ENCODE peak calls at places on chromosomes 12 and 14, in eight cellular contexts. One of them, this sample, is unnamed.

GRCh38 chr12:2477009-2477766 is 317.6 kb upstream of the FKBP4 start:
- DNase-seq in GM03348: no peak
- DNase-seq in endothelial cell of umbilical vein: no peak
- DNase-seq in left ventricle myocardium inferior: no peak
- DNase-seq in amniotic stem cell: no peak
- DNase-seq in foreskin fibroblast: no peak
- DNase-seq in T-helper 2 cell: no peak
- DNase-seq in naive thymus-derived CD8-positive, alpha-beta T cell: no peak
- DNase-seq in this sample: no peak

GRCh38 chr14:91573894-91574837 is 64.1 kb upstream of the PPP4R3A start:
- DNase-seq in foreskin fibroblast: peak
- DNase-seq in amniotic stem cell: peak
- DNase-seq in naive thymus-derived CD8-positive, alpha-beta T cell: peak
- DNase-seq in T-helper 2 cell: peak
- DNase-seq in endothelial cell of umbilical vein: peak
- DNase-seq in left ventricle myocardium inferior: peak
- DNase-seq in GM03348: peak
- DNase-seq in this sample: peak

GRCh38 chr14:62064741-62065323 is 302.6 kb downstream of the SNAPC1 start:
- DNase-seq in naive thymus-derived CD8-positive, alpha-beta T cell: no peak
- DNase-seq in foreskin fibroblast: no peak
- DNase-seq in endothelial cell of umbilical vein: no peak
- DNase-seq in left ventricle myocardium inferior: no peak
- DNase-seq in amniotic stem cell: no peak
- DNase-seq in GM03348: no peak
- DNase-seq in T-helper 2 cell: no peak
- DNase-seq in this sample: no peak

GRCh38 chr12:104733717-104734175 is 224.3 kb downstream of the SLC41A2 start:
- DNase-seq in naive thymus-derived CD8-positive, alpha-beta T cell: no peak
- DNase-seq in GM03348: no peak
- DNase-seq in endothelial cell of umbilical vein: no peak
- DNase-seq in amniotic stem cell: no peak
- DNase-seq in left ventricle myocardium inferior: no peak
- DNase-seq in T-helper 2 cell: peak
- DNase-seq in foreskin fibroblast: no peak
- DNase-seq in this sample: peak

GRCh38 chr14:60317609-60318008 is 68.6 kb downstream of the PPM1A start:
- DNase-seq in naive thymus-derived CD8-positive, alpha-beta T cell: no peak
- DNase-seq in GM03348: no peak
- DNase-seq in amniotic stem cell: no peak
- DNase-seq in foreskin fibroblast: no peak
- DNase-seq in endothelial cell of umbilical vein: peak
- DNase-seq in T-helper 2 cell: no peak
- DNase-seq in left ventricle myocardium inferior: no peak
- DNase-seq in this sample: no peak

GRCh38 chr12:12927211-12928079 is 24.5 kb downstream of the GPRC5D start:
- DNase-seq in GM03348: peak
- DNase-seq in amniotic stem cell: no peak
- DNase-seq in endothelial cell of umbilical vein: peak
- DNase-seq in left ventricle myocardium inferior: peak
- DNase-seq in naive thymus-derived CD8-positive, alpha-beta T cell: no peak
- DNase-seq in T-helper 2 cell: peak
- DNase-seq in foreskin fibroblast: no peak
- DNase-seq in this sample: peak

GRCh38 chr14:39264558-39264957 is 30.8 kb downstream of the MIA2 start:
- DNase-seq in endothelial cell of umbilical vein: no peak
- DNase-seq in left ventricle myocardium inferior: no peak
- DNase-seq in T-helper 2 cell: no peak
- DNase-seq in GM03348: no peak
- DNase-seq in naive thymus-derived CD8-positive, alpha-beta T cell: no peak
- DNase-seq in amniotic stem cell: no peak
- DNase-seq in foreskin fibroblast: no peak
- DNase-seq in this sample: no peak

GRCh38 chr12:47184813-47185212 is 105.1 kb upstream of the AMIGO2 start:
- DNase-seq in left ventricle myocardium inferior: no peak
- DNase-seq in T-helper 2 cell: no peak
- DNase-seq in GM03348: no peak
- DNase-seq in endothelial cell of umbilical vein: no peak
- DNase-seq in naive thymus-derived CD8-positive, alpha-beta T cell: no peak
- DNase-seq in amniotic stem cell: no peak
- DNase-seq in foreskin fibroblast: no peak
- DNase-seq in this sample: no peak

GRCh38 chr12:69131073-69131472 is 108.3 kb upstream of the CPSF6 start:
- DNase-seq in foreskin fibroblast: no peak
- DNase-seq in naive thymus-derived CD8-positive, alpha-beta T cell: no peak
- DNase-seq in T-helper 2 cell: no peak
- DNase-seq in amniotic stem cell: no peak
- DNase-seq in left ventricle myocardium inferior: no peak
- DNase-seq in endothelial cell of umbilical vein: no peak
- DNase-seq in GM03348: no peak
- DNase-seq in this sample: no peak

GRCh38 chr12:78002878-78003277 is 172.2 kb downstream of the NAV3 start:
- DNase-seq in left ventricle myocardium inferior: no peak
- DNase-seq in amniotic stem cell: no peak
- DNase-seq in T-helper 2 cell: no peak
- DNase-seq in GM03348: no peak
- DNase-seq in foreskin fibroblast: no peak
- DNase-seq in endothelial cell of umbilical vein: no peak
- DNase-seq in naive thymus-derived CD8-positive, alpha-beta T cell: no peak
- DNase-seq in this sample: no peak

GRCh38 chr12:79595273-79595672 is 95.5 kb downstream of the PAWR start:
- DNase-seq in left ventricle myocardium inferior: no peak
- DNase-seq in naive thymus-derived CD8-positive, alpha-beta T cell: no peak
- DNase-seq in GM03348: no peak
- DNase-seq in foreskin fibroblast: no peak
- DNase-seq in endothelial cell of umbilical vein: no peak
- DNase-seq in T-helper 2 cell: no peak
- DNase-seq in amniotic stem cell: no peak
- DNase-seq in this sample: no peak

GRCh38 chr14:23568021-23568599 is 519 bp upstream of the AP1G2 start:
- DNase-seq in naive thymus-derived CD8-positive, alpha-beta T cell: no peak
- DNase-seq in foreskin fibroblast: no peak
- DNase-seq in T-helper 2 cell: no peak
- DNase-seq in GM03348: no peak
- DNase-seq in amniotic stem cell: no peak
- DNase-seq in endothelial cell of umbilical vein: no peak
- DNase-seq in left ventricle myocardium inferior: no peak
- DNase-seq in this sample: no peak

GRCh38 chr12:68264864-68265256 is 11.5 kb upstream of the IL22 start:
- DNase-seq in left ventricle myocardium inferior: no peak
- DNase-seq in endothelial cell of umbilical vein: no peak
- DNase-seq in GM03348: peak
- DNase-seq in naive thymus-derived CD8-positive, alpha-beta T cell: no peak
- DNase-seq in foreskin fibroblast: no peak
- DNase-seq in T-helper 2 cell: no peak
- DNase-seq in amniotic stem cell: no peak
- DNase-seq in this sample: peak

GRCh38 chr12:107167756-107168155 is 74.4 kb upstream of the CRY1 start:
- DNase-seq in naive thymus-derived CD8-positive, alpha-beta T cell: no peak
- DNase-seq in amniotic stem cell: no peak
- DNase-seq in foreskin fibroblast: no peak
- DNase-seq in T-helper 2 cell: no peak
- DNase-seq in left ventricle myocardium inferior: no peak
- DNase-seq in GM03348: no peak
- DNase-seq in endothelial cell of umbilical vein: no peak
- DNase-seq in this sample: no peak

GRCh38 chr14:75881986-75882385 is 99.8 kb downstream of the TGFB3 start:
- DNase-seq in left ventricle myocardium inferior: no peak
- DNase-seq in foreskin fibroblast: no peak
- DNase-seq in endothelial cell of umbilical vein: no peak
- DNase-seq in T-helper 2 cell: peak
- DNase-seq in amniotic stem cell: no peak
- DNase-seq in naive thymus-derived CD8-positive, alpha-beta T cell: no peak
- DNase-seq in GM03348: no peak
- DNase-seq in this sample: peak

GRCh38 chr14:72675126-72675525 is 218.8 kb downstream of the DPF3 start:
- DNase-seq in T-helper 2 cell: no peak
- DNase-seq in left ventricle myocardium inferior: no peak
- DNase-seq in GM03348: no peak
- DNase-seq in amniotic stem cell: no peak
- DNase-seq in naive thymus-derived CD8-positive, alpha-beta T cell: no peak
- DNase-seq in foreskin fibroblast: no peak
- DNase-seq in endothelial cell of umbilical vein: no peak
- DNase-seq in this sample: no peak

GRCh38 chr12:20560935-20561334 is 134.2 kb upstream of the SLCO1C1 start:
- DNase-seq in T-helper 2 cell: no peak
- DNase-seq in naive thymus-derived CD8-positive, alpha-beta T cell: no peak
- DNase-seq in endothelial cell of umbilical vein: no peak
- DNase-seq in foreskin fibroblast: no peak
- DNase-seq in GM03348: no peak
- DNase-seq in amniotic stem cell: no peak
- DNase-seq in left ventricle myocardium inferior: peak
- DNase-seq in this sample: no peak

GRCh38 chr12:46409974-46410373 is 37.4 kb upstream of the SLC38A2 start:
- DNase-seq in naive thymus-derived CD8-positive, alpha-beta T cell: no peak
- DNase-seq in endothelial cell of umbilical vein: no peak
- DNase-seq in GM03348: no peak
- DNase-seq in amniotic stem cell: no peak
- DNase-seq in T-helper 2 cell: no peak
- DNase-seq in foreskin fibroblast: no peak
- DNase-seq in left ventricle myocardium inferior: no peak
- DNase-seq in this sample: no peak

GRCh38 chr12:108193922-108194321 is 64.8 kb downstream of the WSCD2 start:
- DNase-seq in endothelial cell of umbilical vein: peak
- DNase-seq in left ventricle myocardium inferior: no peak
- DNase-seq in foreskin fibroblast: no peak
- DNase-seq in T-helper 2 cell: peak
- DNase-seq in naive thymus-derived CD8-positive, alpha-beta T cell: no peak
- DNase-seq in amniotic stem cell: no peak
- DNase-seq in GM03348: peak
- DNase-seq in this sample: peak

GRCh38 chr14:27506272-27506671 is 908.4 kb upstream of the NOVA1 start:
- DNase-seq in amniotic stem cell: no peak
- DNase-seq in GM03348: no peak
- DNase-seq in naive thymus-derived CD8-positive, alpha-beta T cell: no peak
- DNase-seq in T-helper 2 cell: no peak
- DNase-seq in left ventricle myocardium inferior: no peak
- DNase-seq in endothelial cell of umbilical vein: no peak
- DNase-seq in foreskin fibroblast: no peak
- DNase-seq in this sample: no peak

GRCh38 chr14:31300296-31300695 is 92.7 kb upstream of the HECTD1 start:
- DNase-seq in naive thymus-derived CD8-positive, alpha-beta T cell: no peak
- DNase-seq in GM03348: no peak
- DNase-seq in foreskin fibroblast: no peak
- DNase-seq in amniotic stem cell: no peak
- DNase-seq in T-helper 2 cell: no peak
- DNase-seq in endothelial cell of umbilical vein: no peak
- DNase-seq in left ventricle myocardium inferior: no peak
- DNase-seq in this sample: peak

GRCh38 chr12:102675672-102676071 is 195.3 kb upstream of the IGF1 start:
- DNase-seq in endothelial cell of umbilical vein: no peak
- DNase-seq in left ventricle myocardium inferior: no peak
- DNase-seq in GM03348: no peak
- DNase-seq in amniotic stem cell: no peak
- DNase-seq in foreskin fibroblast: peak
- DNase-seq in naive thymus-derived CD8-positive, alpha-beta T cell: no peak
- DNase-seq in T-helper 2 cell: no peak
- DNase-seq in this sample: peak

GRCh38 chr14:60222820-60223219 is 26.2 kb upstream of the PPM1A start:
- DNase-seq in amniotic stem cell: no peak
- DNase-seq in left ventricle myocardium inferior: peak
- DNase-seq in foreskin fibroblast: no peak
- DNase-seq in T-helper 2 cell: no peak
- DNase-seq in GM03348: no peak
- DNase-seq in endothelial cell of umbilical vein: no peak
- DNase-seq in naive thymus-derived CD8-positive, alpha-beta T cell: no peak
- DNase-seq in this sample: no peak

GRCh38 chr12:15629108-15629507 is 160.1 kb downstream of the EPS8 start:
- DNase-seq in endothelial cell of umbilical vein: peak
- DNase-seq in foreskin fibroblast: peak
- DNase-seq in GM03348: peak
- DNase-seq in amniotic stem cell: no peak
- DNase-seq in naive thymus-derived CD8-positive, alpha-beta T cell: no peak
- DNase-seq in T-helper 2 cell: no peak
- DNase-seq in left ventricle myocardium inferior: peak
- DNase-seq in this sample: peak

GRCh38 chr14:42163136-42163535 is 556.5 kb downstream of the LRFN5 start:
- DNase-seq in foreskin fibroblast: no peak
- DNase-seq in endothelial cell of umbilical vein: no peak
- DNase-seq in GM03348: no peak
- DNase-seq in amniotic stem cell: no peak
- DNase-seq in T-helper 2 cell: no peak
- DNase-seq in left ventricle myocardium inferior: no peak
- DNase-seq in naive thymus-derived CD8-positive, alpha-beta T cell: no peak
- DNase-seq in this sample: no peak

GRCh38 chr14:66111891-66112290 is 374.3 kb upstream of the CCDC196 start:
- DNase-seq in foreskin fibroblast: no peak
- DNase-seq in GM03348: no peak
- DNase-seq in left ventricle myocardium inferior: no peak
- DNase-seq in endothelial cell of umbilical vein: no peak
- DNase-seq in naive thymus-derived CD8-positive, alpha-beta T cell: no peak
- DNase-seq in T-helper 2 cell: no peak
- DNase-seq in amniotic stem cell: no peak
- DNase-seq in this sample: no peak

GRCh38 chr12:59046763-59047534 is 126.6 kb upstream of the LRIG3 start:
- DNase-seq in foreskin fibroblast: no peak
- DNase-seq in T-helper 2 cell: no peak
- DNase-seq in GM03348: no peak
- DNase-seq in naive thymus-derived CD8-positive, alpha-beta T cell: no peak
- DNase-seq in endothelial cell of umbilical vein: peak
- DNase-seq in amniotic stem cell: no peak
- DNase-seq in left ventricle myocardium inferior: no peak
- DNase-seq in this sample: no peak